ENCODE peak calls at places on chromosomes 2 and 18, in five cellular contexts. A is neural progenitor cell; H is aorta; I is IMR-90; N is CD4-positive, alpha-beta T cell. F is an unnamed sample. For H3K27me3, the result is how much of the 10 kb centered on the place peaks cover.

GRCh38 chr2:38239452-38239851 is 137.6 kb downstream of the ATL2 start:
- DNase-seq in A (no peak), H (no peak), I (no peak), N (no peak), F (no peak)

GRCh38 chr2:205025580-205026240 is 480.4 kb downstream of the PARD3B start:
- DNase-seq in A (no peak), H (no peak), I (peak), N (no peak), F (no peak)

GRCh38 chr2:240209493-240209892 is 69.0 kb upstream of the OTOS start:
- DNase-seq in A (no peak), H (peak), I (no peak), N (no peak), F (no peak)

GRCh38 chr2:10924441-10924840 is 12.7 kb downstream of the KCNF1 start:
- DNase-seq in A (no peak), H (no peak), I (no peak), N (no peak), F (no peak)

GRCh38 chr2:45674035-45674791 is 22.7 kb downstream of the PRKCE start:
- DNase-seq in A (no peak), H (no peak), I (peak), N (no peak), F (no peak)

GRCh38 chr2:197878792-197879191 is 74.4 kb downstream of the PLCL1 start:
- DNase-seq in A (no peak), H (no peak), I (no peak), N (no peak), F (no peak)

GRCh38 chr18:12121175-12122095 is 27.8 kb downstream of the ANKRD62 start:
- DNase-seq in A (peak), H (no peak), I (peak), N (no peak), F (peak)

GRCh38 chr2:11625671-11626070 is 44.3 kb downstream of the NTSR2 start:
- DNase-seq in A (no peak), H (no peak), I (no peak), N (no peak), F (no peak)

GRCh38 chr2:68700560-68700959 is 34.1 kb upstream of the ARHGAP25 start:
- DNase-seq in A (no peak), H (no peak), I (no peak), N (no peak), F (no peak)

GRCh38 chr18:7617738-7618422 is 50.8 kb downstream of the PTPRM start:
- DNase-seq in A (peak), H (no peak), I (peak), N (no peak), F (no peak)

GRCh38 chr2:190670182-190670946 is 21.5 kb downstream of the NAB1 start:
- DNase-seq in A (no peak), H (no peak), I (no peak), N (no peak), F (no peak)

GRCh38 chr2:121076885-121077549 is 208.0 kb downstream of the TFCP2L1 start:
- DNase-seq in A (peak), H (peak), I (peak), N (peak), F (peak)

GRCh38 chr2:84516234-84516986 is at the start of gene DNAH6:
- DNase-seq in A (peak), H (peak), I (peak), N (peak), F (peak)

GRCh38 chr18:55509631-55510372 is 78.2 kb downstream of the TCF4 start:
- DNase-seq in A (no peak), H (no peak), I (peak), N (no peak), F (peak)

GRCh38 chr2:68734688-68735525 is at the start of gene ARHGAP25:
- DNase-seq in A (no peak), H (no peak), I (no peak), N (no peak), F (no peak)

GRCh38 chr2:24543252-24543651 is 52.2 kb downstream of the NCOA1 start:
- DNase-seq in A (no peak), H (no peak), I (no peak), N (no peak), F (no peak)

GRCh38 chr2:71223767-71224333 is 3.1 kb downstream of the PAIP2B start:
- DNase-seq in A (peak), H (no peak), I (peak), N (no peak), F (peak)

GRCh38 chr2:62568983-62569837 is 63.2 kb upstream of the TMEM17 start:
- DNase-seq in A (no peak), H (no peak), I (peak), N (no peak), F (no peak)

GRCh38 chr2:238458641-238459040 is 31.9 kb downstream of the ASB1 start:
- DNase-seq in A (no peak), H (peak), I (no peak), N (no peak), F (no peak)

GRCh38 chr2:113124181-113124961 is 3.0 kb upstream of the IL1RN start:
- DNase-seq in A (no peak), H (no peak), I (peak), N (no peak), F (no peak)

GRCh38 chr2:218860950-218861381 is 1.4 kb downstream of the WNT6 start:
- DNase-seq in A (peak), H (peak), I (peak), N (no peak), F (peak)

GRCh38 chr2:61759718-61760117 is 94.1 kb downstream of the FAM161A start:
- DNase-seq in A (no peak), H (no peak), I (peak), N (no peak), F (no peak)

GRCh38 chr2:20852139-20852538 is 29.2 kb upstream of the LDAH start:
- DNase-seq in A (no peak), H (no peak), I (no peak), N (no peak), F (no peak)

GRCh38 chr2:20855456-20855855 is 32.6 kb upstream of the LDAH start:
- DNase-seq in A (no peak), H (no peak), I (no peak), N (no peak), F (no peak)

DNA sequence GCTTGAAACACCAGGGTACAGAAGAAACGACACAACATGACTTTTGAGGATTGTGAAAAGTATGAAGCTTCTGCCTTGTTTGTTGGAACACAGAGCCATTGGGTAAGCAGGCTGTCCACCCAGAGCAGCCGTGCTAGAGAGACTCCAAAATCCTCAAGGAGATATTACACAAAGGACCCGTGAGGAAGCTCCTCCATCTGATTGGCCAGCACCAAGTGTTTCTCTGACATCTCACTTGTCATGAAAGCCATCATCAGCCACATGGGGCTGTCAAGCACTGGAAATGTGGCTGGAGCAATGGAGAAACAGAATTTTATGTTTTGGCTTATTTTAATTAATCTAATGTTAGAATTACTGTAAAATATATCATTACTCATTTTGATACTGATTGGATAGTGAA is 29.8 kb upstream of the LDAH start:
- DNase-seq in A (no peak), H (no peak), I (no peak), N (no peak), F (no peak)
- H3K27me3 ChIP-seq in A (half or more), H (under half), I (under half), N (under half), F (half or more)

DNA sequence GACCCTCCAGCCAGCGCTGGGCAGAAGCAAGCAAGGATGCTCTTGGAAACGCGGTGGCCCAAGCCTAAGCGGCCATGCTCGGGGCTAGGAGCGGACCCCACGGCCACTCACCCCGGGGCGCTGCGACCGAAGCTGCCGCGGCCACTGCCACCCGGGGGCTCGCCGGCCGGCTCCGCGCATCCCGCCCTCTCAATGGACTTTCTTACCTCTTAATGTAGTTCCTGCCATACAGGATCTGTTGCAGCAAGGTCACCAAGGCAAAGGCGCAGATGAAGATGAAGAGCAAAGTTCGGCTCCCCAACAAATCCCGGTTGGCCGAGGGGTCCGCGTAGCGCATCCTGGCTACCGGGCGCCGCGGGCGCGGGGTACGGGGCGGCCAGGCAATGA is 688 bp downstream of the ST8SIA5 start:
- DNase-seq in A (no peak), H (no peak), I (no peak), N (no peak), F (no peak)
- H3K27me3 ChIP-seq in A (half or more), H (under half), I (half or more), N (half or more), F (under half)

GRCh38 chr2:5697554-5697953 is 5.4 kb downstream of the SOX11 start:
- DNase-seq in A (peak), H (no peak), I (no peak), N (no peak), F (no peak)
- H3K27me3 ChIP-seq in A (under half), H (under half), I (under half), N (half or more), F (under half)

GRCh38 chr2:165911231-165911630 is 42.3 kb downstream of the TTC21B start:
- DNase-seq in A (no peak), H (no peak), I (peak), N (no peak), F (no peak)
- H3K27me3 ChIP-seq in A (under half), H (under half), I (under half), N (under half), F (under half)

DNA sequence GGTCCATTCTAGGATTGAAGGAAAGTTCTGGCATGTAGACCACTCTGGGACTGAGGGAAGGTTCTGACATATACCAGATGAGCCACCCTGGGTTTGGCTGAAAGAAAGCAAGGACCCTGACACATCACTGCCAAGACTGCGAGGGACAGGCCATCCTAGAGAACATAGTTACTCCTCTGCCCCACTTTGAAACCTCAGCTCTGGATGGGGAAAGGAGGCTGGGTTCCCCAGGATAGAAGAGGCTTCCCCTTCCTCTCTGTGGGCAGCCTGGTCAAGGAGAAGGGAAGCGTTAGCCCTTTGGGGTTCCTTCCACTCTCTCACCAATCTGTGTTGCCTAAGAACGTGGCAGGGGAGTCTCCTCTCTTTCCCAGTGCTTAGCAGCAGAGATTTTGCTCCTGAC is 165.9 kb downstream of the CLIP4 start:
- DNase-seq in A (no peak), H (no peak), I (no peak), N (no peak), F (no peak)
- H3K27me3 ChIP-seq in A (under half), H (under half), I (under half), N (under half), F (under half)

GRCh38 chr2:100237770-100238169 is 84.5 kb downstream of the LONRF2 start:
- DNase-seq in A (no peak), H (no peak), I (no peak), N (no peak), F (no peak)
- H3K27me3 ChIP-seq in A (under half), H (under half), I (under half), N (under half), F (under half)

F was measured in A673.